ENCODE peak calls at places on chromosomes 4 and X, in six cellular contexts. S, T, D, V, A and R are unnamed samples.

GRCh38 chrX:1336331-1337143 is at the start of gene IL3RA:
- DNase-seq in D (no peak), T (no peak), A (peak), S (no peak), V (no peak), R (no peak)

GRCh38 chr4:107691378-107691777 is 28.7 kb downstream of the PAPSS1 start:
- DNase-seq in V (no peak), D (no peak), S (no peak), T (no peak), A (no peak), R (no peak)

GRCh38 chr4:109303141-109303499 is 662 bp upstream of the COL25A1 start:
- DNase-seq in D (no peak), A (no peak), T (peak), V (no peak), S (no peak), R (no peak)

GRCh38 chr4:7419961-7420660 is 14.6 kb downstream of the PSAPL1 start:
- DNase-seq in A (no peak), V (no peak), S (no peak), D (no peak), T (no peak), R (peak)

GRCh38 chr4:89203902-89204301 is 92.6 kb downstream of the TIGD2 start:
- DNase-seq in D (no peak), A (no peak), V (no peak), S (no peak), T (no peak), R (no peak)

GRCh38 chr4:145808021-145808650 is 128.2 kb downstream of the C4orf51 start:
- DNase-seq in T (no peak), D (no peak), V (peak), A (peak), S (peak), R (no peak)

GRCh38 chrX:118603981-118604380 is 108.4 kb downstream of the DOCK11 start:
- DNase-seq in V (peak), T (peak), D (no peak), S (no peak), A (peak), R (no peak)

GRCh38 chr4:72951147-72951546 is 118.4 kb downstream of the COX18 start:
- DNase-seq in D (no peak), T (no peak), A (no peak), V (no peak), S (no peak), R (no peak)

GRCh38 chr4:2834001-2834921 is 9.4 kb upstream of the ADD1 start:
- DNase-seq in A (no peak), T (no peak), V (no peak), D (no peak), S (no peak), R (peak)

GRCh38 chr4:121696140-121696640 is 590 bp downstream of the ANXA5 start:
- DNase-seq in V (peak), D (peak), S (no peak), T (peak), A (peak), R (peak)

GRCh38 chr4:169397762-169398161 is 127.0 kb upstream of the SH3RF1 start:
- DNase-seq in A (no peak), V (no peak), T (no peak), D (no peak), S (no peak), R (no peak)

GRCh38 chr4:41532880-41533279 is 5.1 kb upstream of the LIMCH1 start:
- DNase-seq in S (no peak), D (no peak), A (no peak), V (no peak), T (no peak), R (no peak)

GRCh38 chr4:173381610-173382009 is 10.9 kb downstream of the SAP30 start:
- DNase-seq in V (no peak), S (no peak), D (no peak), T (no peak), A (no peak), R (no peak)

GRCh38 chr4:152073738-152074137 is 312.9 kb upstream of the GATB start:
- DNase-seq in S (no peak), V (no peak), A (no peak), T (peak), D (no peak), R (no peak)

GRCh38 chr4:85459736-85460135 is 15.2 kb upstream of the ARHGAP24 start:
- DNase-seq in T (no peak), A (no peak), D (no peak), V (no peak), S (no peak), R (no peak)

GRCh38 chr4:17336524-17336941 is 175.4 kb downstream of the QDPR start:
- DNase-seq in V (peak), S (no peak), T (no peak), D (peak), A (peak), R (peak)

GRCh38 chrX:100449696-100450606 is 39.9 kb upstream of the PCDH19 start:
- DNase-seq in S (no peak), D (peak), A (peak), T (no peak), V (no peak), R (no peak)

GRCh38 chr4:2175990-2176698 is 65.8 kb downstream of the HAUS3 start:
- DNase-seq in A (no peak), T (no peak), V (no peak), D (no peak), S (no peak), R (no peak)

GRCh38 chr4:188092824-188093223 is 16.6 kb downstream of the TRIML2 start:
- DNase-seq in S (peak), V (no peak), T (no peak), D (no peak), A (no peak), R (no peak)

GRCh38 chr4:150578745-150579470 is 3.0 kb upstream of the MAB21L2 start:
- DNase-seq in A (no peak), V (no peak), D (no peak), S (no peak), T (no peak), R (no peak)

GRCh38 chr4:81499840-81500239 is 28.1 kb upstream of the RASGEF1B start:
- DNase-seq in T (no peak), S (no peak), V (no peak), D (no peak), A (no peak), R (no peak)

GRCh38 chr4:10117424-10118354 is 1.1 kb upstream of the WDR1 start:
- DNase-seq in A (no peak), V (peak), S (no peak), D (no peak), T (no peak), R (no peak)

GRCh38 chr4:76803522-76803921 is 94.4 kb downstream of the SOWAHB start:
- DNase-seq in A (no peak), D (no peak), T (no peak), S (peak), V (no peak), R (no peak)

GRCh38 chrX:154463611-154464220 is 5.6 kb downstream of the PLXNA3 start:
- DNase-seq in D (no peak), A (no peak), T (no peak), S (no peak), V (no peak), R (peak)

GRCh38 chrX:70033348-70033747 is 16.4 kb downstream of the AWAT2 start:
- DNase-seq in S (no peak), V (peak), T (no peak), D (no peak), A (no peak), R (no peak)

GRCh38 chrX:40423299-40423698 is 157.5 kb upstream of the ATP6AP2 start:
- DNase-seq in A (no peak), T (no peak), D (no peak), S (no peak), V (no peak), R (no peak)

GRCh38 chr4:26069218-26069617 is 155.2 kb downstream of the SMIM20 start:
- DNase-seq in A (no peak), T (no peak), V (no peak), D (no peak), S (no peak), R (no peak)

GRCh38 chrX:120308959-120309872 is 2.0 kb downstream of the TMEM255A start:
- DNase-seq in T (no peak), V (peak), S (no peak), A (peak), D (peak), R (peak)

GRCh38 chr4:1156069-1156468 is 16.3 kb downstream of the SPON2 start:
- DNase-seq in D (no peak), V (no peak), A (no peak), T (no peak), S (no peak), R (no peak)

GRCh38 chr4:184756399-184756798 is 22.5 kb upstream of the CENPU start:
- DNase-seq in A (no peak), T (no peak), D (no peak), S (no peak), V (no peak), R (no peak)

GRCh38 chr4:10457255-10457801 is at the start of gene ZNF518B:
- DNase-seq in D (peak), V (peak), T (peak), S (no peak), A (no peak), R (peak)

GRCh38 chr4:83905952-83906351 is 370.0 kb downstream of the GPAT3 start:
- DNase-seq in A (no peak), S (no peak), D (no peak), V (no peak), T (no peak), R (no peak)